ENCODE peak calls at places on chromosomes 7 and 10, in four cellular contexts. L is fibroblast of lung, A is heart left ventricle, S is lower lobe of right lung. U is an unnamed sample.

GRCh38 chr10:24457661-24458318 is 248.9 kb downstream of the KIAA1217 start:
- DNase-seq in L (peak), A (no peak), S (no peak), U (no peak)

GRCh38 chr7:30163231-30163894 is 28.6 kb downstream of the MTURN start:
- DNase-seq in L (no peak), A (no peak), S (peak), U (peak)

GRCh38 chr10:93589648-93590562 is 11.1 kb downstream of the RBP4 start:
- DNase-seq in L (no peak), A (no peak), S (no peak), U (no peak)

GRCh38 chr10:58734116-58734515 is 221.4 kb downstream of the BICC1 start:
- DNase-seq in L (no peak), A (no peak), S (no peak), U (no peak)

GRCh38 chr7:4607321-4607729 is 74.8 kb upstream of the FOXK1 start:
- DNase-seq in L (no peak), A (no peak), S (no peak), U (no peak)

GRCh38 chr10:71837085-71837827 is 13.8 kb downstream of the PSAP start:
- DNase-seq in L (no peak), A (peak), S (no peak), U (no peak)

GRCh38 chr10:43998021-43998809 is 349.5 kb upstream of the ZNF32 start:
- DNase-seq in L (no peak), A (no peak), S (no peak), U (no peak)

GRCh38 chr10:16184911-16185310 is 251.9 kb upstream of the PTER start:
- DNase-seq in L (no peak), A (no peak), S (no peak), U (no peak)

GRCh38 chr10:101397140-101397539 is 43.2 kb downstream of the BTRC start:
- DNase-seq in L (peak), A (no peak), S (no peak), U (no peak)

GRCh38 chr7:74263399-74264120 is 9.4 kb upstream of the RFC2 start:
- DNase-seq in L (no peak), A (no peak), S (no peak), U (no peak)

GRCh38 chr7:42672339-42672990 is 239.4 kb downstream of the C7orf25 start:
- DNase-seq in L (no peak), A (no peak), S (no peak), U (no peak)

GRCh38 chr7:20241491-20242261 is 24.5 kb upstream of the MACC1 start:
- DNase-seq in L (peak), A (no peak), S (no peak), U (no peak)

GRCh38 chr7:51000956-51001355 is 218.3 kb upstream of the GRB10 start:
- DNase-seq in L (no peak), A (no peak), S (no peak), U (no peak)

GRCh38 chr10:74930962-74931361 is 104.6 kb downstream of the KAT6B start:
- DNase-seq in L (no peak), A (no peak), S (no peak), U (no peak)

GRCh38 chr7:140214075-140214684 is 37.4 kb upstream of the KDM7A start:
- DNase-seq in L (peak), A (peak), S (peak), U (no peak)

GRCh38 chr10:8159628-8160165 is 105.2 kb downstream of the GATA3 start:
- DNase-seq in L (no peak), A (no peak), S (no peak), U (no peak)

GRCh38 chr10:78919111-78919966 is 149.4 kb upstream of the ZMIZ1 start:
- DNase-seq in L (no peak), A (no peak), S (no peak), U (no peak)

GRCh38 chr10:96618648-96619047 is 31.8 kb upstream of the TM9SF3 start:
- DNase-seq in L (peak), A (peak), S (no peak), U (no peak)

GRCh38 chr7:143299840-143300239 is 11.7 kb downstream of the CASP2 start:
- DNase-seq in L (no peak), A (no peak), S (no peak), U (no peak)

GRCh38 chr7:26868841-26869505 is 4.6 kb upstream of the SKAP2 start:
- DNase-seq in L (peak), A (no peak), S (no peak), U (no peak)

GRCh38 chr7:38178695-38179344 is 775 bp downstream of the STARD3NL start:
- DNase-seq in L (peak), A (no peak), S (no peak), U (no peak)
- TF ChIP-seq CTCF in L (no peak), A (no peak), S (peak), U (peak)

GRCh38 chr10:34875061-34875460 is 60.0 kb upstream of the PARD3 start:
- DNase-seq in L (no peak), A (no peak), S (no peak), U (no peak)
- TF ChIP-seq CTCF in L (no peak), A (no peak), S (no peak), U (no peak)

GRCh38 chr7:18706648-18707047 is 211.1 kb downstream of the HDAC9 start:
- DNase-seq in L (no peak), A (no peak), S (no peak), U (no peak)
- TF ChIP-seq CTCF in L (no peak), A (no peak), S (no peak), U (no peak)

GRCh38 chr7:76071316-76072242 is 23.7 kb downstream of the MDH2 start:
- DNase-seq in L (peak), A (peak), S (no peak), U (no peak)

GRCh38 chr7:76065016-76065612 is 17.2 kb downstream of the MDH2 start:
- DNase-seq in L (no peak), A (no peak), S (no peak), U (no peak)

GRCh38 chr7:76072243-76073148 is 24.6 kb downstream of the MDH2 start:
- DNase-seq in L (no peak), A (no peak), S (no peak), U (no peak)

GRCh38 chr7:76066716-76067503 is 19.0 kb downstream of the MDH2 start:
- DNase-seq in L (no peak), A (no peak), S (no peak), U (no peak)

GRCh38 chr7:76069238-76069638 is 21.3 kb downstream of the MDH2 start:
- DNase-seq in L (peak), A (peak), S (peak), U (no peak)
- TF ChIP-seq CTCF in L (peak), A (no peak), S (no peak), U (no peak)

GRCh38 chr7:45407730-45408406 is 166.3 kb upstream of the ADCY1 start:
- DNase-seq in L (no peak), A (no peak), S (no peak), U (no peak)
- TF ChIP-seq CTCF in L (no peak), A (no peak), S (no peak), U (no peak)

GRCh38 chr7:130695840-130696239 is 9.5 kb upstream of the TSGA13 start:
- DNase-seq in L (peak), A (no peak), S (no peak), U (no peak)
- TF ChIP-seq CTCF in L (peak), A (peak), S (peak), U (no peak)

DNA sequence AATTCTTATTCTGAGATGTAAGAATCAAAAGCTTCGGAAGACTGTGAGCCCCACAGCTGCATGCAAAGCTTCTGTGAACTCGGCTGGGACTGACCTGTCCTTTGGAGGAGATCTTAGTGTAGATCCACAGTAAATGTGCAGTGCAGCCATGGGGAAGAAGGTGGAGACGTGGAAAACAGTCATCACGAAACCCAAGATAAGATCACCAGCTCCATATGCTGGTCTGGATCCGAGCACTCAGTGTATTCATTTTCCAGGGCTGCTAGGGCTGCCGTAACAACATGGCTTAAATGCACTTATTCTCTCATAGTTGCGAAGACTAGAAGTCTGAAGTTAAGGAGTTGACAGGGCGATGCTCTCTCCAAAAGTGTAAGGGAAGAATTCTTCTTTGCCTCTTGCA is 143.0 kb upstream of the TCF7L2 start:
- DNase-seq in L (no peak), A (no peak), S (no peak), U (no peak)
- TF ChIP-seq CTCF in L (no peak), A (no peak), S (no peak), U (no peak)

GRCh38 chr10:22599048-22599561 is 115.3 kb downstream of the PIP4K2A start:
- DNase-seq in L (peak), A (no peak), S (no peak), U (no peak)

GRCh38 chr10:22597142-22597541 is 117.2 kb downstream of the PIP4K2A start:
- DNase-seq in L (no peak), A (no peak), S (no peak), U (peak)

GRCh38 chr10:22599636-22600228 is 114.6 kb downstream of the PIP4K2A start:
- DNase-seq in L (no peak), A (no peak), S (no peak), U (no peak)

GRCh38 chr10:22600516-22600915 is 113.9 kb downstream of the PIP4K2A start:
- DNase-seq in L (no peak), A (no peak), S (no peak), U (no peak)

GRCh38 chr10:22598488-22598887 is 115.9 kb downstream of the PIP4K2A start:
- DNase-seq in L (no peak), A (no peak), S (no peak), U (no peak)
- TF ChIP-seq CTCF in L (no peak), A (no peak), S (no peak), U (no peak)